ENCODE peak calls at places on chromosomes 2 and 18, in seven cellular contexts. N is kidney epithelial cell, H is spleen, P is NB4, J is mammary epithelial cell, I is SK-N-SH, D is HCT116. U is an unnamed sample.

GRCh38 chr2:54422072-54422581 is 34.0 kb upstream of the SPTBN1 start:
- DNase-seq in H (no peak), N (no peak), J (no peak), P (peak; percentile 21), I (no peak), D (no peak), U (no peak)

GRCh38 chr2:40975175-40975574 is 523.3 kb upstream of the SLC8A1 start:
- DNase-seq in I (no peak), P (no peak), D (no peak), J (no peak), H (no peak), N (no peak), U (no peak)

GRCh38 chr2:119326938-119327337 is 39.7 kb downstream of the C2orf76 start:
- DNase-seq in H (no peak), I (no peak), P (peak; percentile 75), N (no peak), D (no peak), J (no peak), U (no peak)

GRCh38 chr2:151350579-151351195 is 6.7 kb upstream of the TNFAIP6 start:
- DNase-seq in P (no peak), J (peak; percentile 45), D (no peak), N (no peak), I (no peak), H (no peak), U (no peak)

GRCh38 chr2:99643824-99644787 is 154.3 kb upstream of the REV1 start:
- DNase-seq in I (peak; percentile 45), N (no peak), J (no peak), D (no peak), H (no peak), P (no peak), U (no peak)

GRCh38 chr2:48232351-48232750 is 297.6 kb upstream of the STON1 start:
- DNase-seq in N (no peak), I (no peak), D (no peak), J (peak; percentile 78), P (no peak), H (no peak), U (no peak)

GRCh38 chr2:59737313-59737712 is 816.1 kb downstream of the BCL11A start:
- DNase-seq in I (no peak), H (no peak), J (no peak), P (no peak), N (no peak), D (no peak), U (no peak)

GRCh38 chr2:135563793-135564192 is 32.5 kb downstream of the R3HDM1 start:
- DNase-seq in I (no peak), J (peak; percentile 63), H (no peak), P (peak; percentile 41), D (no peak), N (no peak), U (no peak)

GRCh38 chr2:60555066-60555793 is 1.8 kb upstream of the BCL11A start:
- DNase-seq in D (peak; percentile 36), P (peak; percentile 93), N (peak; percentile 38), H (peak; percentile 91), J (peak; percentile 67), I (peak; percentile 73), U (no peak)

GRCh38 chr2:55009277-55010055 is 40.8 kb downstream of the RTN4 start:
- DNase-seq in J (no peak), P (no peak), N (no peak), H (no peak), D (no peak), I (no peak), U (no peak)

GRCh38 chr2:175019566-175020327 is 14.6 kb upstream of the CHN1 start:
- DNase-seq in I (no peak), N (no peak), D (no peak), H (no peak), J (no peak), P (no peak), U (no peak)

GRCh38 chr2:195602687-195603086 is 54.3 kb upstream of the SLC39A10 start:
- DNase-seq in N (no peak), H (no peak), P (no peak), I (no peak), D (no peak), J (no peak), U (no peak)

GRCh38 chr2:39968037-39968436 is 189.0 kb upstream of the THUMPD2 start:
- DNase-seq in H (no peak), I (no peak), N (no peak), D (no peak), J (no peak), P (no peak), U (no peak)

GRCh38 chr2:85792783-85793441 is 39.1 kb downstream of the ATOH8 start:
- DNase-seq in D (no peak), H (peak; percentile 50), I (peak; percentile 17), J (peak; percentile 38), P (no peak), N (peak; percentile 47), U (no peak)

GRCh38 chr2:4976407-4976806 is 715.8 kb upstream of the SOX11 start:
- DNase-seq in J (no peak), N (no peak), I (no peak), P (no peak), H (no peak), D (no peak), U (no peak)

GRCh38 chr2:40448476-40449079 is 3.3 kb downstream of the SLC8A1 start:
- DNase-seq in N (no peak), D (peak; percentile 10), H (no peak), P (peak; percentile 53), J (peak; percentile 21), I (peak; percentile 60), U (no peak)

GRCh38 chr18:58893388-58894099 is 28.9 kb downstream of the ZNF532 start:
- DNase-seq in I (no peak), N (peak; percentile 19), H (no peak), D (peak; percentile 53), P (no peak), J (peak; percentile 53), U (no peak)

GRCh38 chr2:23241611-23242245 is 143.3 kb upstream of the KLHL29 start:
- DNase-seq in I (no peak), D (no peak), N (no peak), J (no peak), H (no peak), P (no peak), U (peak; percentile 9)

GRCh38 chr2:3192920-3193319 is 184.7 kb downstream of the EIPR1 start:
- DNase-seq in J (no peak), N (no peak), I (peak; percentile 67), D (no peak), H (peak; percentile 52), P (no peak), U (no peak)

GRCh38 chr2:159677654-159678053 is 34.7 kb upstream of the MARCHF7 start:
- DNase-seq in H (no peak), N (no peak), D (no peak), P (peak; percentile 20), J (no peak), I (peak; percentile 23), U (no peak)

GRCh38 chr2:60957224-60957623 is 60.3 kb upstream of the PEX13 start:
- DNase-seq in N (no peak), H (no peak), I (no peak), P (no peak), D (no peak), J (no peak), U (no peak)

GRCh38 chr2:59342166-59342565 is 1101.0 kb upstream of the FANCL start:
- DNase-seq in I (no peak), H (no peak), D (no peak), N (no peak), J (no peak), P (no peak), U (no peak)

GRCh38 chr2:149320362-149320761 is 10.0 kb upstream of the LYPD6 start:
- DNase-seq in H (no peak), N (no peak), I (no peak), J (no peak), P (no peak), D (no peak), U (no peak)

GRCh38 chr2:226077031-226077430 is 677.5 kb downstream of the NYAP2 start:
- DNase-seq in D (no peak), P (no peak), N (no peak), H (no peak), I (no peak), J (no peak), U (no peak)

GRCh38 chr2:105373895-105374401 is 24.9 kb downstream of the FHL2 start:
- DNase-seq in I (no peak), N (no peak), H (no peak), P (no peak), J (peak; percentile 78), D (no peak), U (no peak)
- H3K4me3 ChIP-seq in I (no peak overlapping the region), N (no peak overlapping the region), H (peak overlapping the region; percentile 15), P (no peak overlapping the region), J (no peak overlapping the region), D (no peak overlapping the region), U (no peak overlapping the region)

GRCh38 chr2:16437189-16437588 is 228.4 kb downstream of the CYRIA start:
- DNase-seq in N (no peak), P (no peak), J (no peak), D (no peak), I (no peak), H (no peak), U (no peak)
- TF ChIP-seq CTCF in N (no peak), P (no peak), J (no peak), D (no peak), I (no peak), H (no peak), U (no peak)

GRCh38 chr2:218858671-218859555 is 692 bp upstream of the WNT6 start:
- DNase-seq in N (no peak), D (no peak), P (no peak), H (peak; percentile 64), J (no peak), I (no peak), U (no peak)
- H3K4me3 ChIP-seq in N (no peak overlapping the region), D (peak overlapping the region; percentile 26), P (no peak overlapping the region), H (peak overlapping the region; percentile 68), J (no peak overlapping the region), I (peak overlapping the region; percentile 49), U (peak overlapping the region; percentile 19)

DNA sequence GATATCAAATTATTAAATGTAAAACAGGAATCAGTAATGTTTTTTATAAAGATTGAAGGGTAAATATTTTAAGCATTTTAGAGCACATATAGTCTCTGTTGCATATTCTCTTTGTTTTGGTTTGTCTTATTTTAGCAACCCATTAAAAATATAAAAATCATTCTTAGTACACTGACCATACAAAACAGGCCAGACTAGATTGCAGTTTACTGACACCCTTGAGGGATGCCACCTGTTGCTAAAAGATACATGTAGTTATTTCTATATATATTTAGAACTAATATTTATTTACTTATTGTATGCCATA is 44.7 kb upstream of the SULT1C3 start:
- DNase-seq in D (no peak), N (no peak), H (no peak), P (no peak), J (no peak), I (no peak), U (no peak)
- TF ChIP-seq CTCF in D (no peak), N (no peak), H (no peak), P (no peak), J (no peak), I (no peak), U (no peak)

DNA sequence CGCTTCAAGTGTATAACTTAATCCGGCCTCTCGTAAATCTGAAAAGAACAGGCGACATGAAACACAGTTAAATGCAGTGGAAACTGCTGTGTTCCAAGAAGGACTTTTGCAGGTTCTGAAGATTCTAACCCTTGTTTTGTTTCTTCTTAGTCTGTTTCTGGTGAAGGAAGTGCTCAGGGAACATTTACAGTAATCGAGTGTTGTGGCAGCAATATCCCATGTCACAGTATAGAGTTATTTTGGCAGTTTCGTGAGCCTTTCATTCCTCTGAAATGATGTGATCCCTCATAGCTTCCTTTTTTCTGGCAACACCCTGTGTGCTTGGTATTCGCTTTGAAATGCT is 2.7 kb downstream of the CRIM1 start:
- DNase-seq in H (no peak), P (no peak), N (no peak), I (no peak), D (no peak), J (no peak), U (no peak)
- H3K4me3 ChIP-seq in H (peak overlapping the region; percentile 90), P (no peak overlapping the region), N (peak overlapping the region; percentile 60), I (peak overlapping the region; percentile 80), D (peak overlapping the region; percentile 72), J (peak overlapping the region; percentile 70), U (peak overlapping the region; percentile 88)

GRCh38 chr2:191728710-191729597 is 51.0 kb downstream of the NABP1 start:
- DNase-seq in N (no peak), P (peak; percentile 13), I (no peak), D (no peak), J (no peak), H (no peak), U (no peak)
- TF ChIP-seq CTCF in N (no peak), P (no peak), I (peak; percentile 38), D (peak; percentile 26), J (peak; percentile 7), H (no peak), U (peak; percentile 29)

U was measured in epithelial cell of proximal tubule.